ENCODE peak calls at places on chromosomes 11 and 22, in four cellular contexts. X is AML-193, W is T-cell, D is M059J. K is an unnamed sample.

GRCh38 chr11:134764367-134764766 is 352.3 kb upstream of the B3GAT1 start:
- DNase-seq in X (no peak), W (no peak), D (no peak), K (no peak)

GRCh38 chr11:77009533-77010160 is 24.6 kb upstream of the B3GNT6 start:
- DNase-seq in D (no peak), W (no peak), X (no peak), K (no peak)

GRCh38 chr11:45110562-45110961 is 35.9 kb upstream of the PRDM11 start:
- DNase-seq in X (peak; percentile 35), W (peak; percentile 18), D (peak; percentile 74), K (peak; percentile 85)

GRCh38 chr11:130785376-130786110 is 130.7 kb downstream of the SNX19 start:
- DNase-seq in X (no peak), W (no peak), D (peak; percentile 82), K (peak; percentile 50)

GRCh38 chr11:87097582-87097981 is 59.8 kb downstream of the TMEM135 start:
- DNase-seq in X (peak; percentile 61), W (peak; percentile 9), D (peak; percentile 40), K (peak; percentile 21)

GRCh38 chr22:46860562-46860961 is 98.1 kb downstream of the TBC1D22A start:
- DNase-seq in X (no peak), D (no peak), W (no peak), K (no peak)

GRCh38 chr22:22767876-22768602 is 119.6 kb upstream of the IGLL5 start:
- DNase-seq in D (no peak), X (no peak), W (no peak), K (no peak)

GRCh38 chr22:48973694-48974041 is 854.0 kb downstream of the BRD1 start:
- DNase-seq in D (no peak), X (no peak), W (no peak), K (no peak)

GRCh38 chr11:57514538-57515331 is 767 bp downstream of the SLC43A1 start:
- DNase-seq in W (peak; percentile 41), D (peak; percentile 55), X (peak; percentile 47), K (peak; percentile 40)

GRCh38 chr11:66864924-66865697 is 8.2 kb downstream of the LRFN4 start:
- DNase-seq in W (no peak), D (no peak), X (no peak), K (peak; percentile 25)

GRCh38 chr22:50531546-50532352 is 1.9 kb upstream of the TYMP start:
- DNase-seq in W (peak; percentile 47), X (no peak), D (peak; percentile 81), K (peak; percentile 68)